ENCODE peak calls at places on chromosomes 5 and 9, in six cellular contexts. V is A549, S is astrocyte, H is upper lobe of right lung, C is cardiac muscle cell, M is K562. R is an unnamed sample.
A peak's percentile ranks its signal among the peaks of the same experiment; 100 is the strongest.

GRCh38 chr5:131260895-131261294 is 3.0 kb upstream of the CDC42SE2 start:
- DNase-seq in C (no peak), H (no peak), V (no peak), M (no peak), S (no peak), R (no peak)

GRCh38 chr9:111866976-111867375 is 29.6 kb upstream of the UGCG start:
- DNase-seq in S (peak; percentile 84), V (peak; percentile 36), M (peak; percentile 44), H (no peak), C (no peak), R (peak; percentile 6)

GRCh38 chr9:20041717-20042116 is 252.9 kb upstream of the SLC24A2 start:
- DNase-seq in H (no peak), C (peak; percentile 11), S (no peak), V (no peak), M (no peak), R (no peak)

GRCh38 chr9:23829580-23830458 is 3.8 kb upstream of the ELAVL2 start:
- DNase-seq in C (peak; percentile 77), V (no peak), M (no peak), H (no peak), S (no peak), R (peak; percentile 1)

GRCh38 chr5:57586649-57587048 is 104.0 kb upstream of the ACTBL2 start:
- DNase-seq in S (no peak), H (no peak), V (no peak), M (no peak), C (no peak), R (no peak)

GRCh38 chr9:29322240-29322639 is 1749.0 kb upstream of the C9orf72 start:
- DNase-seq in M (no peak), S (no peak), H (no peak), C (no peak), V (no peak), R (no peak)

GRCh38 chr5:62299600-62299999 is 6.4 kb upstream of the KIF2A start:
- DNase-seq in C (no peak), M (no peak), S (no peak), H (no peak), V (no peak), R (no peak)

GRCh38 chr5:38078161-38078560 is 180.2 kb upstream of the EGFLAM start:
- DNase-seq in H (no peak), M (no peak), C (no peak), V (no peak), S (peak; percentile 36), R (peak; percentile 10)

GRCh38 chr5:151917931-151918330 is 6.7 kb downstream of the GLRA1 start:
- DNase-seq in M (no peak), C (no peak), V (no peak), S (no peak), H (no peak), R (no peak)

GRCh38 chr5:143491644-143492043 is 88.2 kb upstream of the NR3C1 start:
- DNase-seq in M (no peak), C (no peak), V (peak; percentile 47), S (no peak), H (no peak), R (peak; percentile 85)

GRCh38 chr5:100903036-100903887 is at the start of gene ST8SIA4:
- DNase-seq in S (peak; percentile 73), V (peak; percentile 79), M (peak; percentile 67), H (peak; percentile 91), C (peak; percentile 80), R (no peak)

GRCh38 chr9:133738039-133738805 is at the start of gene SARDH:
- DNase-seq in S (peak; percentile 16), C (peak; percentile 86), V (no peak), H (peak; percentile 79), M (peak; percentile 54), R (peak; percentile 77)

GRCh38 chr9:77449177-77450092 is 198.7 kb downstream of the GNA14 start:
- DNase-seq in S (peak; percentile 97), V (no peak), H (no peak), C (no peak), M (no peak), R (no peak)

GRCh38 chr9:121299467-121300282 is 31.7 kb downstream of the GSN start:
- DNase-seq in C (peak; percentile 61), V (no peak), M (no peak), S (no peak), H (peak; percentile 80), R (no peak)

GRCh38 chr5:14713476-14714384 is 49.2 kb downstream of the OTULIN start:
- DNase-seq in H (no peak), S (no peak), M (no peak), C (no peak), V (no peak), R (no peak)

GRCh38 chr9:97560851-97561250 is 59.4 kb downstream of the TMOD1 start:
- DNase-seq in M (no peak), H (peak; percentile 26), S (no peak), C (no peak), V (no peak), R (no peak)

GRCh38 chr9:18610956-18611355 is 137.0 kb downstream of the ADAMTSL1 start:
- DNase-seq in M (no peak), V (no peak), S (no peak), H (no peak), C (no peak), R (no peak)

GRCh38 chr9:94018628-94019027 is 63.5 kb upstream of the BARX1 start:
- DNase-seq in H (no peak), V (no peak), S (peak; percentile 86), M (no peak), C (peak; percentile 18), R (no peak)

GRCh38 chr9:135905380-135906282 is 1.7 kb downstream of the CAMSAP1 start:
- DNase-seq in V (no peak), H (peak; percentile 55), S (no peak), C (no peak), M (peak; percentile 60), R (no peak)

GRCh38 chr9:114150608-114151007 is 4.7 kb upstream of the COL27A1 start:
- DNase-seq in M (no peak), V (no peak), H (no peak), C (no peak), S (no peak), R (no peak)

GRCh38 chr5:132767150-132767549 is 9.9 kb downstream of the SEPTIN8 start:
- DNase-seq in S (no peak), H (no peak), M (no peak), V (no peak), C (no peak), R (no peak)

GRCh38 chr5:35926389-35927051 is 11.9 kb downstream of the CAPSL start:
- DNase-seq in S (peak; percentile 8), C (peak; percentile 74), H (no peak), M (peak; percentile 61), V (peak; percentile 51), R (peak; percentile 17)

GRCh38 chr9:108756746-108757490 is 98.9 kb downstream of the ACTL7B start:
- DNase-seq in M (peak; percentile 3), C (no peak), S (no peak), H (no peak), V (no peak), R (peak; percentile 29)

GRCh38 chr9:87684627-87685204 is 41.2 kb upstream of the CTSL start:
- DNase-seq in H (no peak), V (peak; percentile 44), C (peak; percentile 57), M (peak; percentile 59), S (no peak), R (peak; percentile 19)

GRCh38 chr5:94983861-94984535 is 300.9 kb downstream of the MCTP1 start:
- DNase-seq in M (no peak), S (peak; percentile 52), V (no peak), C (no peak), H (no peak), R (no peak)

GRCh38 chr9:72476617-72477375 is 44.6 kb upstream of the TMC1 start:
- DNase-seq in H (no peak), S (peak; percentile 86), M (peak; percentile 46), V (peak; percentile 86), C (no peak), R (peak; percentile 63)

GRCh38 chr9:72480931-72481330 is 40.5 kb upstream of the TMC1 start:
- DNase-seq in M (no peak), V (peak; percentile 48), S (peak; percentile 67), H (no peak), C (no peak), R (peak; percentile 10)

GRCh38 chr9:72476100-72476499 is 45.3 kb upstream of the TMC1 start:
- DNase-seq in C (no peak), H (no peak), S (no peak), M (peak; percentile 10), V (no peak), R (no peak)

GRCh38 chr9:72477862-72478564 is 43.4 kb upstream of the TMC1 start:
- DNase-seq in S (peak; percentile 74), C (peak; percentile 10), M (peak; percentile 34), H (no peak), V (peak; percentile 97), R (peak; percentile 86)

DNA sequence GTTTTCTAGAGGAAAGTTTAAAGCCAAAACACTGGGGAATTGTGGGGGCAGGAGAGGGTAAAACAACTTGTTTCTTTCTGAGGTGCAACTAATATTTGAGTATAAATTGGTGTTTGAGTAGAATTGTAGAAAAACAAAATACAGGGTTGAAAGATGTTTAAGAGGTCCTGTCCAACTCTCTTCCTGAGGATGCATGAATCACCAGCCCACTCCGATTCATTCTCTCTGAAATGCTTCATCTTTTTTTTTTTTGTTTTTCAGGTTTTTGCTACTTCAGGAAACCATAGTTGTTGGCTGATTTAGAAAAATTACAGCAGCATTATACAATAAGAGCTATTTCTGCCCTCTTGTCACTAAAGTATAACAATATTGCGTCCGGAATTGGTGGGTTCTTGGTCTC is 42.4 kb upstream of the TMC1 start:
- DNase-seq in S (peak; percentile 57), V (no peak), C (no peak), M (no peak), H (no peak), R (no peak)
- H3K27ac ChIP-seq in S (peak overlapping the region; percentile 50), V (peak overlapping the region; percentile 81), C (no peak overlapping the region), M (no peak overlapping the region), H (no peak overlapping the region), R (no peak overlapping the region)

GRCh38 chr9:35490155-35490909 is 421 bp downstream of the RUSC2 start:
- DNase-seq in M (peak; percentile 23), C (peak; percentile 27), S (no peak), H (no peak), V (no peak), R (no peak)
- H3K27ac ChIP-seq in M (peak overlapping the region; percentile 93), C (peak overlapping the region; percentile 90), S (peak overlapping the region; percentile 91), H (peak overlapping the region; percentile 89), V (peak overlapping the region; percentile 96), R (peak overlapping the region; percentile 71)

DNA sequence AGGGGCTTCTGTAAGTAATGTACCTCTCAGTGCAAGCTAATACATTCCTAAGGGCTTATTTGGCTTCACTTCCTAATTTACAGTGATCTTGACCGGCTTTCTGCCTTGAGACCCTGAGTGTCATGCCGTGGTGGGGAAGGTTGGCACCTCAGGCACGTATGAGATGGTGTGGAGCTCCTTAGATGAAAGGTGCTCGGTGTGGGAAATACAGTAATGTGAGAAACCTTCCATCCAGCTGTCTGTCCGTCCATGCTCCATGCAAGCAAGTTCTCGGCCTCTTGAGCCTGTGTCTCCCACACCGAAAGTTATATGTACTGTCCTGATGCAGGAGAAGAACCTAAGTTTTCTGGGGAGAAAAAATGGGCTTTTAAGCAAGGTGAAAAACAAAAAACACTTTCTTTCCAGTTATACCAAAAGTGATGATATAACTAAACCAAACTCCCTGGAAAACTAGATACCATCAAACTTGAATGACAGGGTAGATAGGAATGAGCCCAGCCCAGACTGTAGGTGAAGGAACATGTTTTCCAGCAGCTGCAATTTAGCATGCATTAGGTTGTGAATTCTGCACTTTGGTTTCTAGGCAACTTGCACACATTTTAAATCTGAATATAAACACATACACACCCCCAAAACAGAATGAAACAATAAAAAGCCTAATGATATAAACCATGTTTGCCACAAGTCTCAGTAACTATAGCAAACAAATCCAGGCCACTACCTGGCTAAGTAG is 279.6 kb downstream of the FANCC start:
- DNase-seq in M (no peak), S (no peak), C (no peak), V (no peak), H (no peak), R (no peak)
- H3K27ac ChIP-seq in M (no peak overlapping the region), S (no peak overlapping the region), C (peak overlapping the region; percentile 37), V (peak overlapping the region; percentile 6), H (no peak overlapping the region), R (no peak overlapping the region)

GRCh38 chr5:159765034-159765433 is 151.2 kb upstream of the ADRA1B start:
- DNase-seq in C (no peak), S (peak; percentile 52), M (no peak), V (no peak), H (no peak), R (no peak)
- H3K27ac ChIP-seq in C (no peak overlapping the region), S (peak overlapping the region; percentile 61), M (no peak overlapping the region), V (no peak overlapping the region), H (peak overlapping the region; percentile 55), R (no peak overlapping the region)

R was measured in HepG2.